ENCODE peak calls at places on chromosomes 12 and 14, in seven cellular contexts. P is tibial artery, L is mammary epithelial cell, N is adrenal gland, G is uterus, I is cardiac muscle cell, X is GM23338. R is an unnamed sample. For H3K4me1, the result is how much of the 10 kb centered on the place peaks cover.

GRCh38 chr12:67633708-67634107 is 14.8 kb upstream of the DYRK2 start:
- DNase-seq in P (peak), L (no peak), N (peak), G (no peak), I (no peak), X (no peak), R (peak)

GRCh38 chr14:73742520-73743238 is 28.5 kb upstream of the PNMA1 start:
- DNase-seq in P (no peak), L (no peak), N (no peak), G (no peak), I (no peak), X (no peak), R (no peak)

GRCh38 chr14:101357559-101358319 is 203.6 kb upstream of the DIO3 start:
- DNase-seq in P (no peak), L (no peak), N (no peak), G (peak), I (no peak), X (peak), R (no peak)

GRCh38 chr14:36105401-36105800 is 71.1 kb downstream of the PTCSC3 start:
- DNase-seq in P (no peak), L (no peak), N (no peak), G (no peak), I (no peak), X (peak), R (no peak)

GRCh38 chr12:110694330-110694891 is 5.5 kb upstream of the HVCN1 start:
- DNase-seq in P (peak), L (no peak), N (peak), G (no peak), I (peak), X (no peak), R (peak)

GRCh38 chr14:104979758-104980591 is 1.8 kb upstream of the AHNAK2 start:
- DNase-seq in P (no peak), L (peak), N (peak), G (peak), I (peak), X (no peak), R (peak)

GRCh38 chr14:105937253-105938054 is 411.1 kb downstream of the TMEM121 start:
- DNase-seq in P (no peak), L (no peak), N (no peak), G (no peak), I (no peak), X (no peak), R (no peak)

GRCh38 chr14:76780360-76780759 is 19.1 kb downstream of the VASH1 start:
- DNase-seq in P (no peak), L (no peak), N (no peak), G (no peak), I (no peak), X (no peak), R (no peak)

DNA sequence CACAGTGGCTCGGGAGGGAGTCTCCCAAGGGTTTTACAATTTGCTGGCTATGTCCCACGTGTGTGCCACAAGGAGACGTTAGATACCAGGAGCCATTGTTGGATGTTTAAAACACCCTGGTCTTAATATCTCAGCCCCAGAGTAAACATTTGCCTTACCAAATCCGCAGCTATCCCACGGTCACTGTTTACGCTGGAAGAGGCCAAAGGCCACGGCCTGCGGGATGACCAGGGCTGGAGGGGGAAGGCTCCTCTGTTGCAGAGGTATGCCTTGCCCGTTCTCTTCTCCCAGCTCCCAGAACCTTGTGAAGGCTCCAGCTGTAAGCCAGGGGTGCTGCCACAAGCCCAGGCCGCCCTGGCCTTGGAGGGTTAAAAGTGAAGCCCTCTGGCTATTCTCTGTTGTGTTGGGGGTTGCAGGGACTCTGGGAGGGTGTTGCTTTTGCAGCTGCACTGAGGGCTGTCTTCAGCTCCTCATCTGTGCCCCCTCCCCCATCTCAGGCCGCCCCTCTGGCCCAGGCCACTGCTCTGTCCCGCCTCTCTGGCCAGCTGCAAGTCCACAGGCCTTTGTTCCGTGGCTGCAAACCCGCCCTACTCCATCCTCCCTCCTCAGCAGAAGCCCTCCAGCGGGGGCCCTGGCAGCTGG is 2.4 kb downstream of the PLEKHG3 start:
- DNase-seq in P (peak), L (no peak), N (no peak), G (peak), I (no peak), X (peak), R (peak)
- H3K27ac ChIP-seq in P (peak), L (peak), N (no peak), G (peak), I (peak), X (peak), R (peak)

GRCh38 chr12:132595183-132595582 is 15.2 kb downstream of the LRCOL1 start:
- DNase-seq in P (no peak), L (no peak), N (no peak), G (no peak), I (no peak), X (no peak), R (peak)

GRCh38 chr12:132593071-132593470 is 17.3 kb downstream of the LRCOL1 start:
- DNase-seq in P (no peak), L (no peak), N (no peak), G (no peak), I (no peak), X (no peak), R (no peak)

GRCh38 chr12:132593938-132594358 is 16.4 kb downstream of the LRCOL1 start:
- DNase-seq in P (peak), L (peak), N (peak), G (peak), I (peak), X (peak), R (peak)

GRCh38 chr12:132592261-132592970 is 18.0 kb downstream of the LRCOL1 start:
- DNase-seq in P (no peak), L (no peak), N (no peak), G (no peak), I (no peak), X (no peak), R (peak)

DNA sequence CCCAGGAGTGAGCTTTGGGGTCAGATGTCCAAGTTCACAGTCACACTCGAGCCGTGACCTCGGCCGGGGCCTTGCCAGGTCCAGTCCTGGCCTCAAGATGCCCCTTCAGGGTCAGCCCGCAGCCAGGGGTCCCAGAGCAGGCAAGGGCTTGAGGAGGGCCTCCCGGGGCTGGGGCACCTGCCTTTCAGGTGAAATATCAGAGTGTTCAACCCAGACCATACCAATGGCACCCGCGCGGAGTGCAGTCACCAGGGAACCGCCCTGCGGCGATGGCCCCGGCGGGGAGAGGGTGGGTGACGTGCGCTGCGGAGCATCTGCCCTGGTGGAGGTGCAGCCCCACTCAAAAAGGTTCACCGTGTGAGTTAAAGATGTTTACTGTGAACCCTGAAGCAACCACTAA is 16.9 kb downstream of the LRCOL1 start:
- DNase-seq in P (no peak), L (no peak), N (no peak), G (no peak), I (no peak), X (no peak), R (peak)
- H3K4me3 ChIP-seq in P (no peak), L (peak), N (no peak), G (no peak), I (no peak), X (no peak), R (no peak)

GRCh38 chr12:123987022-123987421 is 14.0 kb downstream of the ZNF664 start:
- DNase-seq in P (no peak), L (no peak), N (no peak), G (no peak), I (no peak), X (no peak), R (no peak)
- H3K4me1 ChIP-seq in P (under half), L (under half), N (under half), G (under half), I (half or more), X (under half), R (under half)

GRCh38 chr12:97989366-97989940 is 525.9 kb upstream of the TMPO start:
- DNase-seq in P (no peak), L (no peak), N (no peak), G (no peak), I (no peak), X (no peak), R (no peak)

GRCh38 chr12:97984951-97985350 is 522.3 kb downstream of the RMST start:
- DNase-seq in P (no peak), L (no peak), N (no peak), G (no peak), I (no peak), X (no peak), R (no peak)

GRCh38 chr12:97982684-97983083 is 520.1 kb downstream of the RMST start:
- DNase-seq in P (no peak), L (no peak), N (no peak), G (no peak), I (no peak), X (no peak), R (no peak)

GRCh38 chr12:97984456-97984855 is 521.9 kb downstream of the RMST start:
- DNase-seq in P (no peak), L (no peak), N (no peak), G (no peak), I (no peak), X (no peak), R (no peak)

DNA sequence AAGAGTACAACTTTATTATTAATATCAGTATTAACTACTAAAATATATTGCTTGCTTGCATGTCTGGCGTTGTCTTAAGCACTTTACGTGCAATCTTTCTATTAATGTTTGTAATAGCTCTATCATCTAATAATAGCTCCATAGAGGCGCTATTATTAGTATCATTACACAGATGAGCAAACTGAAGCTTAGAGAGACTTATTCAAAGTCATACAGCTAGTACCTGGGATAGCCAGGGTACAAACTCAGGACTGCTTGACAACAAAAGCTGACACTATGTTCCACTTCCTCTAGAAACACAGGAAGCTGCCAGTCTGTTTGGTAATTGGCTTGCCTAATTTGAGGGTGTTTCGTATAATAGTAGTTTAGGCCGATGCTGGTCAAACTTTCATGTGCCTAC is 523.2 kb downstream of the RMST start:
- DNase-seq in P (no peak), L (no peak), N (no peak), G (no peak), I (no peak), X (no peak), R (no peak)
- H3K27ac ChIP-seq in P (no peak), L (no peak), N (no peak), G (no peak), I (no peak), X (no peak), R (no peak)

DNA sequence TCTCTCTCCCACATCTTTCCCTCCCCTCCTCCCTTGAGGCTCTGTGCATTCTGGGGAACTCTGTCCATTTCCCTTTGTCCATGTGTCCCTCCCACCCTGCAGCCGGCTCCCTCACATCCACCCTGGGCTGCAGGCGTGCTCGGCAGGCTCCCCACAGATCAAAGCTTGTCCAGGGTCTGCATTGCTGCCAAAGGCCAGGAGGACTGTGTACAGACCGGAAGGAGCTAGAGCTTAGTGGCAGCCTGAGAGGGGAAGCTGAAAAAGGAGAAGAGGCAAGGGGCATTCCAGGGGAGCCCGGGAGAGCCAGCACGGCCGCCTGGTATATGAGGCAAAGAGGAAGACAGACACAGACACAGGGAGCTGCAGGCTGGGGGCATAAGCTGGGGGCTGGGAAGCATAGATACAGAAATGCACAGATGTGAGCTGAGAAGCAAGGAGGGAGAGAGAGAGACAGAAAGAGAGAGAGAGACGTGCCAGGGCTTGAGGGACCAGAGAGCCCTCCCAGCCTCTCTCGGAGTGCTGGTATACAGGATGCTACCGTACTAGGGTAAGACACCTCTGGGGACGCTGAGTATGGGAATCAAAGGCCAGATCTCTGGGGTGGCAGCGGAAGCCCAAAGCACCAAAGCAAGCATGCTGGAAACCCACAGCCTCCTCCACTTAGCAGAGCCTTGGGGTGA is 3.3 kb downstream of the CD4 start:
- DNase-seq in P (peak), L (no peak), N (no peak), G (no peak), I (peak), X (no peak), R (peak)
- H3K4me3 ChIP-seq in P (no peak), L (no peak), N (no peak), G (no peak), I (no peak), X (no peak), R (no peak)

R was measured in right cardiac atrium.